ENCODE peak calls at places on chromosome 14, in ten cellular contexts. R is activated gamma-delta T cell treated with anti-CD3 and anti-CD28 coated beads, Interleukin-2, amount 50 U/mL, for 16 hours; O is colonic mucosa; A is COR-L47; P is adipocyte; B is AG04450; G is hypothalamus; E is AG08395; C is T-cell; X is glutamatergic neuron. D is an unnamed sample.

GRCh38 chr14:23435540-23436326 is at the start of gene MYH7:
- DNase-seq in B (no peak), X (no peak), P (no peak), R (no peak), O (no peak), A (no peak), G (no peak), C (no peak), E (no peak), D (no peak)

GRCh38 chr14:74922752-74923401 is at the start of gene RPS6KL1:
- DNase-seq in R (peak), A (peak), E (peak), C (peak), P (peak), G (peak), O (peak), B (peak), X (peak), D (peak)

GRCh38 chr14:75306917-75307699 is 28.5 kb downstream of the FOS start:
- DNase-seq in R (no peak), P (no peak), G (no peak), C (no peak), A (peak), X (no peak), B (no peak), O (no peak), E (peak), D (peak)

GRCh38 chr14:68651652-68652432 is 141.0 kb downstream of the ZFP36L1 start:
- DNase-seq in C (no peak), X (no peak), E (peak), P (no peak), A (no peak), O (peak), R (no peak), B (peak), G (no peak), D (no peak)

GRCh38 chr14:68278568-68279436 is 459.2 kb downstream of the RAD51B start:
- DNase-seq in R (no peak), G (no peak), P (peak), E (peak), C (no peak), X (no peak), A (no peak), B (no peak), O (no peak), D (no peak)

GRCh38 chr14:101665478-101666078 is 95.9 kb upstream of the PPP2R5C start:
- DNase-seq in A (peak), P (peak), R (no peak), X (peak), C (peak), B (peak), G (no peak), E (peak), O (peak), D (peak)

GRCh38 chr14:44979740-44980346 is 17.9 kb downstream of the TOGARAM1 start:
- DNase-seq in A (no peak), P (peak), B (no peak), C (no peak), O (no peak), G (no peak), E (no peak), R (no peak), X (no peak), D (no peak)

GRCh38 chr14:98593361-98593761 is 678.6 kb downstream of the BCL11B start:
- DNase-seq in B (no peak), O (no peak), C (no peak), A (no peak), E (no peak), P (no peak), G (peak), R (no peak), X (no peak), D (no peak)

GRCh38 chr14:102655154-102655553 is 62.7 kb downstream of the RCOR1 start:
- DNase-seq in X (no peak), B (no peak), O (no peak), G (no peak), E (peak), R (no peak), C (no peak), P (peak), A (no peak), D (no peak)

GRCh38 chr14:71621276-71621675 is 311.0 kb upstream of the RGS6 start:
- DNase-seq in G (no peak), P (no peak), B (no peak), O (no peak), X (no peak), C (no peak), A (no peak), E (no peak), R (no peak), D (no peak)

GRCh38 chr14:31745741-31746140 is 184.5 kb downstream of the NUBPL start:
- DNase-seq in O (no peak), C (no peak), A (no peak), B (no peak), X (no peak), P (no peak), E (no peak), R (no peak), G (no peak), D (no peak)

GRCh38 chr14:53331247-53331646 is 178.1 kb upstream of the DDHD1 start:
- DNase-seq in C (no peak), G (no peak), X (no peak), B (no peak), A (no peak), O (no peak), E (peak), P (peak), R (no peak), D (no peak)

GRCh38 chr14:20679907-20680306 is 4.5 kb upstream of the RNASE4 start:
- DNase-seq in A (no peak), O (peak), X (no peak), E (peak), P (peak), R (no peak), G (no peak), B (no peak), C (no peak), D (no peak)

GRCh38 chr14:102182190-102182589 is 42.5 kb downstream of the WDR20 start:
- DNase-seq in C (no peak), G (no peak), B (no peak), E (peak), A (no peak), X (no peak), P (peak), R (no peak), O (no peak), D (no peak)

GRCh38 chr14:22332671-22333407 is 256.2 kb downstream of the DAD1 start:
- DNase-seq in E (no peak), B (no peak), P (no peak), G (no peak), A (no peak), X (no peak), C (no peak), O (no peak), R (no peak), D (no peak)

GRCh38 chr14:105247026-105247425 is 1.3 kb upstream of the BTBD6 start:
- DNase-seq in R (no peak), C (no peak), E (no peak), B (no peak), X (no peak), P (no peak), G (no peak), O (no peak), A (no peak), D (no peak)

GRCh38 chr14:101361451-101362433 is 199.6 kb upstream of the DIO3 start:
- DNase-seq in X (no peak), E (no peak), B (no peak), P (no peak), G (no peak), A (no peak), C (no peak), O (no peak), R (no peak), D (no peak)

GRCh38 chr14:88853129-88853528 is 28.7 kb downstream of the TTC8 start:
- DNase-seq in R (no peak), C (no peak), E (no peak), O (no peak), G (no peak), A (no peak), B (no peak), P (no peak), X (no peak), D (no peak)

GRCh38 chr14:104594310-104595046 is 10.1 kb downstream of the TMEM179 start:
- DNase-seq in P (no peak), O (no peak), R (no peak), E (no peak), G (no peak), A (no peak), B (no peak), X (peak), C (no peak), D (no peak)

GRCh38 chr14:21058903-21059302 is 1.3 kb downstream of the RNASE8 start:
- DNase-seq in G (no peak), A (no peak), X (no peak), C (no peak), E (no peak), B (no peak), R (no peak), P (no peak), O (no peak), D (no peak)

GRCh38 chr14:76117789-76118188 is 33.9 kb upstream of the GPATCH2L start:
- DNase-seq in B (no peak), X (no peak), O (no peak), P (no peak), E (no peak), C (no peak), R (no peak), A (peak), G (no peak), D (no peak)

GRCh38 chr14:36105401-36105800 is 71.1 kb downstream of the PTCSC3 start:
- DNase-seq in A (peak), C (no peak), R (no peak), X (no peak), G (no peak), E (no peak), O (no peak), P (no peak), B (no peak), D (no peak)

GRCh38 chr14:70268760-70269159 is 80.0 kb upstream of the SLC8A3 start:
- DNase-seq in O (no peak), B (no peak), A (peak), X (no peak), E (no peak), C (no peak), P (no peak), G (no peak), R (no peak), D (no peak)

GRCh38 chr14:105745433-105746123 is 219.2 kb downstream of the TMEM121 start:
- DNase-seq in O (no peak), A (no peak), P (no peak), E (no peak), B (no peak), R (no peak), X (no peak), G (no peak), C (no peak), D (no peak)

GRCh38 chr14:70213721-70214282 is 25.1 kb upstream of the SLC8A3 start:
- DNase-seq in B (no peak), C (no peak), A (no peak), O (no peak), R (no peak), P (no peak), X (no peak), G (no peak), E (no peak), D (no peak)

GRCh38 chr14:68404652-68405183 is 388.1 kb downstream of the ZFP36L1 start:
- DNase-seq in A (no peak), G (no peak), B (no peak), O (no peak), E (no peak), P (no peak), C (no peak), R (no peak), X (no peak), D (peak)

GRCh38 chr14:65261425-65261920 is 151.1 kb upstream of the FUT8 start:
- DNase-seq in C (no peak), R (no peak), A (no peak), E (no peak), P (no peak), G (no peak), B (no peak), O (no peak), X (no peak), D (no peak)

GRCh38 chr14:53055003-53055402 is 98.1 kb downstream of the DDHD1 start:
- DNase-seq in C (no peak), O (no peak), E (peak), B (peak), R (no peak), A (peak), P (peak), G (no peak), X (no peak), D (peak)

GRCh38 chr14:104885031-104885972 is 20.2 kb downstream of the CEP170B start:
- DNase-seq in R (no peak), G (no peak), P (no peak), E (no peak), X (no peak), B (no peak), A (no peak), C (no peak), O (no peak), D (no peak)